ENCODE peak calls at places on chromosomes 13 and 19, in nine cellular contexts. G, F, V, U, K, X, L, E and O are unnamed samples.

GRCh38 chr19:31178833-31179470 is 170.3 kb downstream of the TSHZ3 start:
- DNase-seq in K (no peak), U (no peak), E (no peak), L (no peak), V (no peak), X (no peak), G (no peak), F (no peak), O (no peak)

GRCh38 chr19:35995655-35995993 is 636 bp downstream of the SDHAF1 start:
- DNase-seq in E (peak; percentile 58), G (peak; percentile 69), U (peak; percentile 24), X (peak; percentile 36), L (peak; percentile 19), V (peak; percentile 74), K (peak; percentile 49), F (peak; percentile 25), O (peak; percentile 33)

GRCh38 chr19:46784262-46785053 is 3.9 kb downstream of the SLC1A5 start:
- DNase-seq in K (peak; percentile 82), U (peak; percentile 65), F (peak; percentile 69), E (peak; percentile 73), G (peak; percentile 84), V (peak; percentile 96), L (peak; percentile 97), X (peak; percentile 96), O (peak; percentile 90)

GRCh38 chr13:98775844-98776598 is 23.5 kb upstream of the SLC15A1 start:
- DNase-seq in U (no peak), V (peak; percentile 94), L (no peak), K (no peak), G (peak; percentile 88), E (no peak), X (peak; percentile 94), F (no peak), O (peak; percentile 10)

GRCh38 chr13:76696370-76696769 is 189.8 kb downstream of the KCTD12 start:
- DNase-seq in X (peak; percentile 11), U (no peak), G (peak; percentile 38), F (no peak), E (no peak), L (no peak), V (peak; percentile 47), K (no peak), O (peak; percentile 42)

GRCh38 chr13:44843403-44843802 is 145.9 kb downstream of the NUFIP1 start:
- DNase-seq in X (peak; percentile 34), G (no peak), E (no peak), L (no peak), V (no peak), F (no peak), K (no peak), U (no peak), O (peak; percentile 63)

GRCh38 chr13:113954046-113954841 is 19.6 kb downstream of the C13orf46 start:
- DNase-seq in E (no peak), U (no peak), K (no peak), F (peak; percentile 9), G (no peak), X (no peak), V (no peak), L (no peak), O (no peak)

GRCh38 chr19:3904233-3904632 is 23.7 kb downstream of the ATCAY start:
- DNase-seq in X (no peak), V (no peak), U (no peak), G (no peak), F (no peak), E (no peak), K (no peak), L (no peak), O (no peak)

GRCh38 chr19:8255426-8256125 is 46.4 kb downstream of the CERS4 start:
- DNase-seq in X (no peak), K (no peak), E (no peak), L (no peak), G (no peak), F (no peak), U (no peak), V (no peak), O (no peak)

GRCh38 chr19:8254286-8255001 is 45.3 kb downstream of the CERS4 start:
- DNase-seq in K (no peak), G (no peak), X (no peak), E (no peak), U (no peak), V (no peak), L (no peak), F (no peak), O (no peak)

GRCh38 chr19:8259142-8259921 is 48.8 kb downstream of the CD320 start:
- DNase-seq in X (no peak), K (no peak), V (no peak), G (no peak), E (no peak), F (no peak), L (no peak), U (no peak), O (no peak)

GRCh38 chr19:8256276-8257051 is 47.3 kb downstream of the CERS4 start:
- DNase-seq in L (no peak), V (no peak), X (no peak), F (no peak), U (no peak), G (no peak), K (no peak), E (no peak), O (no peak)

DNA sequence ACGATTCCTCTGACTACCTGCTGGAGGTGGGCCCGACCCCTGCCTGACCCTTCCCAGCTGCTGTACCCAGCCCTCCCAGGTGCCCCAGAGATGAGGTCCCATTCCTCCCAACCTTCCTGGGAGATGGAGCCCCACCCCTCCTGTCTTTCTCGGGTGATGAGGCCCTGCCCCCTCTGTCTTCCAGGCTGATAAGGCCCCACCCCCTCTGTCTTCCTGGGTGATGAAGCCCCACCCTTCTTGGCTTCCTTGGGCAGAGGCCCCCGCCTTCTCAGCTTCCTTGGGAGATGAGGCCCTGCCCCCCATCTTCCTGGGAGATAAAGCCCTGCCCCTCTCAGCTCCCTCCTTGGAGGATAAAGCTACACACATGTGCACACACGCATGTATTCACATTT is 47.9 kb downstream of the CERS4 start:
- DNase-seq in U (no peak), L (no peak), G (peak; percentile 38), E (no peak), X (no peak), F (no peak), K (no peak), V (no peak), O (peak; percentile 11)
- TF ChIP-seq CTCF in U (no peak), L (no peak), G (no peak), E (no peak), X (no peak), F (no peak), K (no peak), V (no peak), O (no peak)

GRCh38 chr13:73894995-73895571 is 239.1 kb downstream of the KLF12 start:
- DNase-seq in X (no peak), F (no peak), V (no peak), G (no peak), L (no peak), E (no peak), K (no peak), U (no peak), O (no peak)

GRCh38 chr13:73893833-73894232 is 240.4 kb downstream of the KLF12 start:
- DNase-seq in L (no peak), K (no peak), X (no peak), U (no peak), V (no peak), F (no peak), E (no peak), G (no peak), O (no peak)

GRCh38 chr13:73891805-73892204 is 242.4 kb downstream of the KLF12 start:
- DNase-seq in X (no peak), F (no peak), U (no peak), K (no peak), G (no peak), L (no peak), E (no peak), V (no peak), O (no peak)
- H3K4me3 ChIP-seq in X (no peak overlapping the region), F (no peak overlapping the region), U (no peak overlapping the region), K (no peak overlapping the region), G (no peak overlapping the region), L (no peak overlapping the region), E (no peak overlapping the region), V (no peak overlapping the region), O (no peak overlapping the region)

DNA sequence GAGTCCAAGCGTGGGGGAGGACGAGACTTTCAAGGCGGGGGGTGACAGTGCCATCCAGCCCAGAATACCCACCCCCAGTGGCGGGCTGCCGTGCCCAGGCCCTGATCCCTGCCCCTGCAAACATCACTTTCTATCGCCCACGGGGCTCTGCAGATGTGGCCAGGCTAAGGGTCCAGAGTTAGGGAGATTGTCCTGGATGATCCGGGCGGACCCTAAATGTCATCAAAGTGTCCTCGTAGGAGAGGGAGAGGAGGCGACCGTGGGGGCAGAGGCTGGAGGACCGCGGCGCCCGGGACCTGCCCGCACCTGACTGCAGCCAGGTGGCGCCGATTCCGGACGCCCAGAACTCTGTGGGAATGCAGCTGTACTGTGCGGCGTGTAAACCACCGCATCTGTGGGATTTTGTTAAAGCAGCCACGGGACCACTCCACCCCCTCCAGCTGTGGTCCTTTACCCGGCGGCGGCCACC is 32.4 kb downstream of the GJA3 start:
- DNase-seq in G (peak; percentile 54), F (no peak), K (no peak), V (peak; percentile 68), U (no peak), X (peak; percentile 18), E (peak; percentile 57), L (no peak), O (no peak)
- TF ChIP-seq CTCF in G (peak; percentile 48), F (peak; percentile 50), K (no peak), V (peak; percentile 81), U (no peak), X (peak; percentile 49), E (peak; percentile 60), L (no peak), O (no peak)

GRCh38 chr13:27006519-27007161 is 165.0 kb downstream of the USP12 start:
- DNase-seq in F (no peak), X (peak; percentile 47), V (no peak), K (no peak), L (no peak), U (no peak), G (peak; percentile 63), E (peak; percentile 57), O (peak; percentile 36)

GRCh38 chr13:27004866-27005265 is 166.7 kb downstream of the USP12 start:
- DNase-seq in X (no peak), K (no peak), F (no peak), U (no peak), L (no peak), E (no peak), G (no peak), V (no peak), O (no peak)

GRCh38 chr13:27005556-27005955 is 166.1 kb downstream of the USP12 start:
- DNase-seq in E (no peak), X (no peak), K (no peak), F (no peak), U (no peak), V (no peak), L (no peak), G (no peak), O (peak; percentile 28)

GRCh38 chr13:27007166-27007565 is 164.4 kb downstream of the USP12 start:
- DNase-seq in V (no peak), L (no peak), X (no peak), G (no peak), F (no peak), K (no peak), U (no peak), E (no peak), O (no peak)

DNA sequence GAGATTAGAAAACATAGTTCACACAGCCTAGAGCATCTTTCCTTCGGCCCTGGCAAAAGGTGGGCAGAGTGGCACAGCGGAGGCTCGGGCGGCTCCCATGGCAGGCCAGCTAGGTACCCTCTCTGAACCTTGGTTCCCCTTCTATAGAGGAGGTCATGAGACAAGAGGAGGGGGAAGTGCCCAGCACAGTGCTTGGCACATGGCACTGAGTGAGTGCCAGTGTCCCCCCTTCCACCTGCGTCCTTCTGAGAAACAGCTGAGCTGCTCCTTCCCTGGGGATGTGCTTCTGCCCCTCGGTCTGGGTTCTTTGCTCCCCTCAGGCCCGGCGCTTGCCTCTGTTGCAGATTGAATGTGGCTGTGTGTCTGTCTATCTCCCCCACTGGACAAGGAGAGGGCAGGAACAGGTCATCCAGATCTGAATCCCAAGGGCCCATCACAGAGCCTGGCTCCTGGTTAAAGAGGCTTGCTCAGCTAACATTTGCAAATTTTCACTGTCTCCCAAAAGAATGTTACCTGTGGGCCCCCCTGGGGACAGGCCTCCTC is 165.6 kb downstream of the USP12 start:
- DNase-seq in X (no peak), V (no peak), K (no peak), U (no peak), L (no peak), G (no peak), E (no peak), F (no peak), O (no peak)
- H3K4me3 ChIP-seq in X (no peak overlapping the region), V (no peak overlapping the region), K (no peak overlapping the region), U (peak overlapping the region; percentile 13), L (no peak overlapping the region), G (no peak overlapping the region), E (no peak overlapping the region), F (peak overlapping the region; percentile 63), O (no peak overlapping the region)